ENCODE peak calls at places on chromosomes 12 and 14, in eight cellular contexts. R, I, M, W, Y, E, A and B are unnamed samples.

GRCh38 chr14:59566281-59566680 is 10.3 kb downstream of the CCDC175 start:
- DNase-seq in A (no peak), W (no peak), I (no peak), Y (no peak), M (no peak), R (no peak), E (no peak), B (no peak)

GRCh38 chr14:61544448-61545202 is 150.7 kb upstream of the HIF1A start:
- DNase-seq in A (no peak), E (no peak), R (no peak), M (no peak), W (no peak), I (no peak), Y (no peak), B (no peak)

GRCh38 chr12:53053223-53054111 is 3.6 kb downstream of the TNS2 start:
- DNase-seq in Y (no peak), M (peak; percentile 86), A (peak; percentile 30), I (peak; percentile 88), E (peak; percentile 30), R (peak; percentile 72), W (peak; percentile 55), B (peak; percentile 93)

GRCh38 chr12:128816643-128816920 is 7.2 kb downstream of the SLC15A4 start:
- DNase-seq in R (no peak), W (no peak), Y (no peak), I (no peak), A (no peak), E (no peak), M (no peak), B (no peak)

GRCh38 chr12:53591301-53592206 is 34.6 kb downstream of the ATF7 start:
- DNase-seq in Y (no peak), I (no peak), A (no peak), E (no peak), M (no peak), W (no peak), R (no peak), B (no peak)

GRCh38 chr12:125240717-125241116 is 175.5 kb downstream of the AACS start:
- DNase-seq in M (no peak), W (no peak), R (no peak), A (no peak), Y (no peak), I (no peak), E (no peak), B (no peak)

GRCh38 chr14:25050494-25051170 is 685 bp upstream of the STXBP6 start:
- DNase-seq in R (no peak), I (peak; percentile 53), W (no peak), Y (peak; percentile 40), E (no peak), A (no peak), M (no peak), B (no peak)

GRCh38 chr12:7937867-7938506 is 2.0 kb upstream of the SLC2A3 start:
- DNase-seq in I (peak; percentile 68), A (no peak), Y (no peak), R (no peak), M (no peak), W (no peak), E (no peak), B (no peak)

GRCh38 chr14:105059035-105059916 is 6.0 kb downstream of the GPR132 start:
- DNase-seq in I (peak; percentile 90), M (no peak), Y (no peak), E (peak; percentile 58), A (no peak), W (peak; percentile 48), R (no peak), B (peak; percentile 60)

GRCh38 chr14:102215071-102215470 is 75.4 kb downstream of the WDR20 start:
- DNase-seq in W (no peak), R (no peak), E (no peak), A (no peak), Y (peak; percentile 43), M (peak; percentile 68), I (peak; percentile 13), B (no peak)

GRCh38 chr12:22518067-22518719 is 26.1 kb downstream of the C2CD5 start:
- DNase-seq in M (no peak), W (peak; percentile 23), Y (no peak), I (no peak), E (no peak), A (no peak), R (peak; percentile 80), B (no peak)

GRCh38 chr12:3261782-3262359 is 184.7 kb downstream of the TSPAN9 start:
- DNase-seq in A (no peak), R (no peak), I (no peak), Y (no peak), W (no peak), E (no peak), M (no peak), B (no peak)